ENCODE peak calls at places on chromosomes 5 and 9, in nine cellular contexts. One of them, this sample, is unnamed.
A peak's percentile ranks its signal among the peaks of the same experiment; 100 is the strongest.

GRCh38 chr9:117178596-117179111 is 236.2 kb downstream of the ASTN2 start:
- DNase-seq in spleen: no peak
- DNase-seq in cardiac muscle cell: no peak
- DNase-seq in PC-3: no peak
- DNase-seq in heart left ventricle: no peak
- DNase-seq in A549: no peak
- DNase-seq in ovary: no peak
- DNase-seq in HCT116: no peak
- DNase-seq in CD8-positive, alpha-beta T cell: no peak
- DNase-seq in this sample: no peak

GRCh38 chr9:88775966-88776365 is 215.3 kb upstream of the S1PR3 start:
- DNase-seq in HCT116: no peak
- DNase-seq in spleen: no peak
- DNase-seq in heart left ventricle: no peak
- DNase-seq in ovary: no peak
- DNase-seq in PC-3: no peak
- DNase-seq in CD8-positive, alpha-beta T cell: no peak
- DNase-seq in A549: no peak
- DNase-seq in cardiac muscle cell: no peak
- DNase-seq in this sample: peak; percentile 21

GRCh38 chr5:72241346-72242003 is 78.6 kb downstream of the MRPS27 start:
- DNase-seq in heart left ventricle: no peak
- DNase-seq in ovary: no peak
- DNase-seq in A549: no peak
- DNase-seq in PC-3: no peak
- DNase-seq in cardiac muscle cell: no peak
- DNase-seq in CD8-positive, alpha-beta T cell: no peak
- DNase-seq in HCT116: no peak
- DNase-seq in spleen: no peak
- DNase-seq in this sample: no peak

GRCh38 chr5:94849821-94850736 is 231.6 kb downstream of the SLF1 start:
- DNase-seq in HCT116: peak; percentile 59
- DNase-seq in PC-3: peak; percentile 51
- DNase-seq in spleen: no peak
- DNase-seq in cardiac muscle cell: peak; percentile 79
- DNase-seq in heart left ventricle: no peak
- DNase-seq in CD8-positive, alpha-beta T cell: peak; percentile 25
- DNase-seq in ovary: no peak
- DNase-seq in A549: peak; percentile 8
- DNase-seq in this sample: peak; percentile 44

GRCh38 chr9:107866912-107867311 is 377.3 kb upstream of the KLF4 start:
- DNase-seq in cardiac muscle cell: peak; percentile 73
- DNase-seq in PC-3: no peak
- DNase-seq in CD8-positive, alpha-beta T cell: no peak
- DNase-seq in HCT116: no peak
- DNase-seq in spleen: no peak
- DNase-seq in A549: no peak
- DNase-seq in ovary: no peak
- DNase-seq in heart left ventricle: no peak
- DNase-seq in this sample: no peak

GRCh38 chr5:148645527-148645926 is 8.8 kb downstream of the HTR4 start:
- DNase-seq in A549: no peak
- DNase-seq in ovary: no peak
- DNase-seq in spleen: no peak
- DNase-seq in CD8-positive, alpha-beta T cell: no peak
- DNase-seq in HCT116: no peak
- DNase-seq in PC-3: no peak
- DNase-seq in cardiac muscle cell: no peak
- DNase-seq in heart left ventricle: no peak
- DNase-seq in this sample: no peak

GRCh38 chr9:127450170-127450830 is 906 bp downstream of the RPL12 start:
- DNase-seq in HCT116: no peak
- DNase-seq in PC-3: no peak
- DNase-seq in cardiac muscle cell: peak; percentile 52
- DNase-seq in A549: no peak
- DNase-seq in heart left ventricle: no peak
- DNase-seq in ovary: no peak
- DNase-seq in spleen: no peak
- DNase-seq in CD8-positive, alpha-beta T cell: no peak
- DNase-seq in this sample: no peak

GRCh38 chr9:133950206-133950915 is 41.8 kb downstream of the VAV2 start:
- DNase-seq in ovary: no peak
- DNase-seq in PC-3: no peak
- DNase-seq in cardiac muscle cell: peak; percentile 78
- DNase-seq in HCT116: no peak
- DNase-seq in CD8-positive, alpha-beta T cell: peak; percentile 18
- DNase-seq in A549: no peak
- DNase-seq in heart left ventricle: peak; percentile 65
- DNase-seq in spleen: peak; percentile 46
- DNase-seq in this sample: no peak

GRCh38 chr5:135232958-135233357 is 166.1 kb downstream of the MACROH2A1 start:
- DNase-seq in ovary: no peak
- DNase-seq in A549: no peak
- DNase-seq in CD8-positive, alpha-beta T cell: no peak
- DNase-seq in spleen: peak; percentile 54
- DNase-seq in PC-3: no peak
- DNase-seq in cardiac muscle cell: no peak
- DNase-seq in heart left ventricle: peak; percentile 55
- DNase-seq in HCT116: no peak
- DNase-seq in this sample: no peak

GRCh38 chr5:176643491-176644219 is 3.6 kb upstream of the TSPAN17 start:
- DNase-seq in heart left ventricle: peak; percentile 19
- DNase-seq in spleen: no peak
- DNase-seq in ovary: no peak
- DNase-seq in CD8-positive, alpha-beta T cell: peak; percentile 18
- DNase-seq in HCT116: no peak
- DNase-seq in cardiac muscle cell: no peak
- DNase-seq in A549: no peak
- DNase-seq in PC-3: no peak
- DNase-seq in this sample: no peak

GRCh38 chr9:136840877-136841645 is 1.2 kb upstream of the AJM1 start:
- DNase-seq in A549: no peak
- DNase-seq in spleen: no peak
- DNase-seq in PC-3: no peak
- DNase-seq in heart left ventricle: no peak
- DNase-seq in cardiac muscle cell: peak; percentile 63
- DNase-seq in ovary: no peak
- DNase-seq in HCT116: no peak
- DNase-seq in CD8-positive, alpha-beta T cell: no peak
- DNase-seq in this sample: peak; percentile 17

GRCh38 chr9:16526380-16526779 is 344.1 kb downstream of the BNC2 start:
- DNase-seq in cardiac muscle cell: peak; percentile 72
- DNase-seq in spleen: no peak
- DNase-seq in PC-3: peak; percentile 55
- DNase-seq in heart left ventricle: no peak
- DNase-seq in HCT116: no peak
- DNase-seq in ovary: no peak
- DNase-seq in A549: no peak
- DNase-seq in CD8-positive, alpha-beta T cell: no peak
- DNase-seq in this sample: peak; percentile 57

GRCh38 chr5:7745882-7746735 is 104.8 kb downstream of the CFAP90 start:
- DNase-seq in HCT116: peak; percentile 41
- DNase-seq in heart left ventricle: peak; percentile 63
- DNase-seq in spleen: no peak
- DNase-seq in ovary: peak; percentile 79
- DNase-seq in A549: peak; percentile 48
- DNase-seq in PC-3: peak; percentile 84
- DNase-seq in CD8-positive, alpha-beta T cell: peak; percentile 23
- DNase-seq in cardiac muscle cell: peak; percentile 80
- DNase-seq in this sample: peak; percentile 28

GRCh38 chr5:173739741-173740140 is 123.3 kb upstream of the BOD1 start:
- DNase-seq in ovary: no peak
- DNase-seq in heart left ventricle: no peak
- DNase-seq in PC-3: no peak
- DNase-seq in A549: no peak
- DNase-seq in cardiac muscle cell: no peak
- DNase-seq in CD8-positive, alpha-beta T cell: no peak
- DNase-seq in spleen: no peak
- DNase-seq in HCT116: no peak
- DNase-seq in this sample: no peak

GRCh38 chr5:37838933-37839341 is 904 bp downstream of the GDNF start:
- DNase-seq in heart left ventricle: no peak
- DNase-seq in spleen: no peak
- DNase-seq in ovary: no peak
- DNase-seq in HCT116: no peak
- DNase-seq in A549: no peak
- DNase-seq in cardiac muscle cell: no peak
- DNase-seq in PC-3: no peak
- DNase-seq in CD8-positive, alpha-beta T cell: no peak
- DNase-seq in this sample: no peak

DNA sequence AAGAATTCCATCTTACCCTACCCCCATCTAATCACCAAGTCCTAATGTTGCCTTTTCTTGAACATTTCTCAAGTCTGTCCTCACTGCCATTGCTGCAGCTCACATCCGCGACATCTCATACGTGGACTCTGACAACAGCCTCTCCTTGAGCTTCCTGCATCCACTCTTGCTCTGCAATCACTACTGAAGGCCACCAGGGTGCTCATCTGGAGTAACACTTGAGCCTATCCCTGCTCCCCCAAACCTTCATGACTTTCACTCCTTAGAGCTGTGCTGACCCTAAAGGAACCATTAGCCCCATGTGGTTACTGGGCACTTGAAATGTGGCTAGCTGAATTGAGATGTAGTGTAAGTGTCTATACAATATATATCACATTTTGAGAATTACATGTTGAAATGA is 46.4 kb upstream of the CTXN3 start:
- DNase-seq in cardiac muscle cell: no peak
- DNase-seq in heart left ventricle: no peak
- DNase-seq in A549: no peak
- DNase-seq in spleen: no peak
- DNase-seq in HCT116: no peak
- DNase-seq in ovary: no peak
- DNase-seq in PC-3: no peak
- DNase-seq in CD8-positive, alpha-beta T cell: no peak
- DNase-seq in this sample: no peak
- TF ChIP-seq CTCF in cardiac muscle cell: no peak
- TF ChIP-seq CTCF in heart left ventricle: no peak
- TF ChIP-seq CTCF in A549: no peak
- TF ChIP-seq CTCF in spleen: no peak
- TF ChIP-seq CTCF in HCT116: no peak
- TF ChIP-seq CTCF in ovary: no peak
- TF ChIP-seq CTCF in PC-3: no peak
- TF ChIP-seq CTCF in CD8-positive, alpha-beta T cell: no peak
- TF ChIP-seq CTCF in this sample: no peak

DNA sequence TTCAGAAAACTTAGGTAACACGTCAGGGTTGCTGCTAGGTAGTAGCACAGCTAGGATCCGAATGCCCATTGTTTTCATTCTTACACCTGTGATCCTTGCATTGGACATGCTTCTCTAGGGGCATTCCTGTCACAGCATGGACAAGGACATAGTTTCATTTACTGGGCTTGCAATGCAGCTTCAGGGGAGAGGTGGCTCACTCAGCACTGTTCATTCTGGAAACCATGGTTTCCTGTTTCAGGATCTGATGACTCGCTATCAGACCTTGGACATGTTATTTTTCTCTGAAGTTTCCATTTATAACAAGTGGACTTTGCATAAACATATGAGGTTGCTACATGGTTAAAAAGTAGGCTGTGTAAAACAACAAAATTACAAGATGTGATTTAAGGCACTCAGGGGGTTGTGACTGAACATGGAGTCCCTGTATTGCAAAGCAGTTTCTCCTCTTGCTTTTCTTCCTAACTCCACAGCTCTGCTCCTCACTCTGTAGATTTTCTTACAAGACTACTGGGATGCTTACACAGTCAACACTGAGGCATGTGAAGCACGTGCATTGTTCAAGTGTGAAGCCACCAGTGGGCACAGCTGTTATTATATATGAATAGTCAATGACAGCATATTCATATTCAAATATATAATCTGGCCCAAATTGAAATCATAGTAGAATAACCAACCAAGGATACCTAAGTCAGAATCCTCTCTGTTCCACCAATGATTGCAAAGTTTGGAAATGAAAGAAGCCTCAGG is 66.1 kb upstream of the STK32A start:
- DNase-seq in PC-3: no peak
- DNase-seq in heart left ventricle: no peak
- DNase-seq in spleen: no peak
- DNase-seq in cardiac muscle cell: peak; percentile 38
- DNase-seq in CD8-positive, alpha-beta T cell: no peak
- DNase-seq in A549: no peak
- DNase-seq in ovary: no peak
- DNase-seq in HCT116: no peak
- DNase-seq in this sample: no peak
- H3K4me1 ChIP-seq in PC-3: no peaks in the 10 kb centered on the region
- H3K4me1 ChIP-seq in heart left ventricle: no peaks in the 10 kb centered on the region
- H3K4me1 ChIP-seq in spleen: peaks cover 7% of the 10 kb centered on the region
- H3K4me1 ChIP-seq in cardiac muscle cell: no peaks in the 10 kb centered on the region
- H3K4me1 ChIP-seq in CD8-positive, alpha-beta T cell: no peaks in the 10 kb centered on the region
- H3K4me1 ChIP-seq in A549: no peaks in the 10 kb centered on the region
- H3K4me1 ChIP-seq in ovary: peaks cover 3% of the 10 kb centered on the region
- H3K4me1 ChIP-seq in HCT116: no peaks in the 10 kb centered on the region
- H3K4me1 ChIP-seq in this sample: no peaks in the 10 kb centered on the region

DNA sequence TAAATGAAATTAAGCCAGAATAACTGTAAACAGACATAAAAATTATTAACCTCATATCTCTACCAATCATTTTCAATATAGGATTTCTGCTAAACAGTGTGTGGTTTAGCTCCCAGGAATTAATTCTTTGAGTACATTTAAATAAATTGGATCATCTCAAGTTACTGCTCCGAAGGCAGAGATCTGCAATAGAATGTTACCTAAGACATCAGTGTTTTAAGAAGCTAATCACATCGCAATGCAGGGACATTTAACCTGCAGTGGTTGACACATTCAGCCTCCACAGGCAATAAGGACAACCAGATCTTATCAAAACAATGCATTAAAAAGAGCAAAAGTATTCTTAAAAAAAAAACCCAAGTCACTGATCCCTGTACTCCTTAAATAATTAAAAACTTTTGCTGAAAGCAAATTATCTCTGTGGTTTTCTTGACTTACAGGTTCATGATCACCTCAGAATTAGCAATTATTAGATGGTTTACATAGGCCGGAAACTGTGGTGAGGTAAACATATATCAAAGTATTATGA is 45.7 kb downstream of the PRDM6 start:
- DNase-seq in HCT116: no peak
- DNase-seq in heart left ventricle: no peak
- DNase-seq in ovary: no peak
- DNase-seq in PC-3: no peak
- DNase-seq in cardiac muscle cell: no peak
- DNase-seq in CD8-positive, alpha-beta T cell: no peak
- DNase-seq in A549: no peak
- DNase-seq in spleen: no peak
- DNase-seq in this sample: no peak
- H3K27ac ChIP-seq in HCT116: no peak overlapping the region
- H3K27ac ChIP-seq in heart left ventricle: no peak overlapping the region
- H3K27ac ChIP-seq in ovary: no peak overlapping the region
- H3K27ac ChIP-seq in PC-3: no peak overlapping the region
- H3K27ac ChIP-seq in cardiac muscle cell: no peak overlapping the region
- H3K27ac ChIP-seq in CD8-positive, alpha-beta T cell: no peak overlapping the region
- H3K27ac ChIP-seq in A549: no peak overlapping the region
- H3K27ac ChIP-seq in spleen: no peak overlapping the region
- H3K27ac ChIP-seq in this sample: no peak overlapping the region

GRCh38 chr9:1013018-1013417 is 36.6 kb downstream of the DMRT3 start:
- DNase-seq in heart left ventricle: no peak
- DNase-seq in cardiac muscle cell: no peak
- DNase-seq in ovary: no peak
- DNase-seq in CD8-positive, alpha-beta T cell: no peak
- DNase-seq in HCT116: no peak
- DNase-seq in PC-3: no peak
- DNase-seq in spleen: no peak
- DNase-seq in A549: no peak
- DNase-seq in this sample: no peak

GRCh38 chr9:1024112-1024511 is 26.0 kb upstream of the DMRT2 start:
- DNase-seq in ovary: no peak
- DNase-seq in cardiac muscle cell: no peak
- DNase-seq in heart left ventricle: no peak
- DNase-seq in HCT116: no peak
- DNase-seq in CD8-positive, alpha-beta T cell: no peak
- DNase-seq in A549: no peak
- DNase-seq in PC-3: peak; percentile 36
- DNase-seq in spleen: no peak
- DNase-seq in this sample: no peak

GRCh38 chr9:1018121-1018520 is 32.0 kb upstream of the DMRT2 start:
- DNase-seq in ovary: no peak
- DNase-seq in spleen: no peak
- DNase-seq in heart left ventricle: no peak
- DNase-seq in A549: no peak
- DNase-seq in HCT116: peak; percentile 13
- DNase-seq in cardiac muscle cell: peak; percentile 36
- DNase-seq in CD8-positive, alpha-beta T cell: no peak
- DNase-seq in PC-3: peak; percentile 63
- DNase-seq in this sample: no peak
- TF ChIP-seq CTCF in ovary: no peak
- TF ChIP-seq CTCF in spleen: no peak
- TF ChIP-seq CTCF in heart left ventricle: peak; percentile 19
- TF ChIP-seq CTCF in A549: peak; percentile 26
- TF ChIP-seq CTCF in HCT116: peak; percentile 21
- TF ChIP-seq CTCF in cardiac muscle cell: peak; percentile 41
- TF ChIP-seq CTCF in CD8-positive, alpha-beta T cell: no peak
- TF ChIP-seq CTCF in PC-3: peak; percentile 80
- TF ChIP-seq CTCF in this sample: peak; percentile 50